ENCODE peak calls at places on chromosomes 2 and 18, in seven cellular contexts. One of them, this sample, is unnamed.

GRCh38 chr2:98234763-98235162 is 111.5 kb upstream of the CNGA3 start:
- DNase-seq in astrocyte: no peak
- DNase-seq in tibial artery: no peak
- DNase-seq in fibroblast of mammary gland: no peak
- DNase-seq in HCT116: no peak
- DNase-seq in CD8-positive, alpha-beta T cell: no peak
- DNase-seq in NB4: peak; percentile 15
- DNase-seq in this sample: no peak

GRCh38 chr2:217086038-217086522 is 226.2 kb upstream of the TNP1 start:
- DNase-seq in HCT116: no peak
- DNase-seq in CD8-positive, alpha-beta T cell: no peak
- DNase-seq in tibial artery: no peak
- DNase-seq in NB4: peak; percentile 91
- DNase-seq in fibroblast of mammary gland: peak; percentile 68
- DNase-seq in astrocyte: peak; percentile 89
- DNase-seq in this sample: no peak

GRCh38 chr2:218745559-218746469 is 35.2 kb downstream of the TTLL4 start:
- DNase-seq in HCT116: peak; percentile 12
- DNase-seq in fibroblast of mammary gland: no peak
- DNase-seq in astrocyte: peak; percentile 33
- DNase-seq in tibial artery: no peak
- DNase-seq in CD8-positive, alpha-beta T cell: no peak
- DNase-seq in NB4: no peak
- DNase-seq in this sample: no peak

GRCh38 chr2:98775146-98775988 is 44.4 kb upstream of the MGAT4A start:
- DNase-seq in NB4: no peak
- DNase-seq in fibroblast of mammary gland: no peak
- DNase-seq in HCT116: no peak
- DNase-seq in tibial artery: no peak
- DNase-seq in astrocyte: peak; percentile 23
- DNase-seq in CD8-positive, alpha-beta T cell: no peak
- DNase-seq in this sample: peak; percentile 4

GRCh38 chr18:55096261-55097026 is 137.2 kb upstream of the CCDC68 start:
- DNase-seq in fibroblast of mammary gland: peak; percentile 76
- DNase-seq in CD8-positive, alpha-beta T cell: no peak
- DNase-seq in tibial artery: peak; percentile 32
- DNase-seq in astrocyte: peak; percentile 71
- DNase-seq in NB4: peak; percentile 53
- DNase-seq in HCT116: peak; percentile 32
- DNase-seq in this sample: peak; percentile 79

GRCh38 chr2:211724933-211725332 is 813.7 kb downstream of the ERBB4 start:
- DNase-seq in tibial artery: no peak
- DNase-seq in CD8-positive, alpha-beta T cell: no peak
- DNase-seq in HCT116: no peak
- DNase-seq in astrocyte: no peak
- DNase-seq in fibroblast of mammary gland: no peak
- DNase-seq in NB4: no peak
- DNase-seq in this sample: no peak

GRCh38 chr18:12946549-12947354 is 1.1 kb upstream of the SEH1L start:
- DNase-seq in fibroblast of mammary gland: peak; percentile 83
- DNase-seq in CD8-positive, alpha-beta T cell: no peak
- DNase-seq in HCT116: peak; percentile 38
- DNase-seq in astrocyte: peak; percentile 88
- DNase-seq in NB4: peak; percentile 64
- DNase-seq in tibial artery: no peak
- DNase-seq in this sample: peak; percentile 86

GRCh38 chr2:70328921-70329561 is 27.2 kb upstream of the FAM136A start:
- DNase-seq in CD8-positive, alpha-beta T cell: no peak
- DNase-seq in fibroblast of mammary gland: no peak
- DNase-seq in tibial artery: no peak
- DNase-seq in HCT116: peak; percentile 96
- DNase-seq in astrocyte: peak; percentile 20
- DNase-seq in NB4: no peak
- DNase-seq in this sample: no peak

GRCh38 chr2:207513577-207514257 is 16.0 kb upstream of the CREB1 start:
- DNase-seq in HCT116: no peak
- DNase-seq in astrocyte: peak; percentile 99
- DNase-seq in tibial artery: no peak
- DNase-seq in CD8-positive, alpha-beta T cell: no peak
- DNase-seq in NB4: no peak
- DNase-seq in fibroblast of mammary gland: peak; percentile 98
- DNase-seq in this sample: no peak

GRCh38 chr2:45009303-45009927 is at the start of gene SIX2:
- DNase-seq in tibial artery: peak; percentile 95
- DNase-seq in fibroblast of mammary gland: peak; percentile 96
- DNase-seq in NB4: peak; percentile 90
- DNase-seq in CD8-positive, alpha-beta T cell: no peak
- DNase-seq in astrocyte: peak; percentile 83
- DNase-seq in HCT116: peak; percentile 85
- DNase-seq in this sample: peak; percentile 97

GRCh38 chr2:36698978-36699377 is 2.5 kb downstream of the VIT start:
- DNase-seq in fibroblast of mammary gland: peak; percentile 59
- DNase-seq in tibial artery: peak; percentile 72
- DNase-seq in CD8-positive, alpha-beta T cell: no peak
- DNase-seq in astrocyte: no peak
- DNase-seq in HCT116: no peak
- DNase-seq in NB4: peak; percentile 96
- DNase-seq in this sample: no peak

GRCh38 chr2:186543561-186544131 is 46.2 kb upstream of the ITGAV start:
- DNase-seq in fibroblast of mammary gland: peak; percentile 95
- DNase-seq in tibial artery: no peak
- DNase-seq in HCT116: no peak
- DNase-seq in NB4: no peak
- DNase-seq in CD8-positive, alpha-beta T cell: no peak
- DNase-seq in astrocyte: peak; percentile 95
- DNase-seq in this sample: peak; percentile 73

GRCh38 chr2:164621761-164622105 is 451 bp upstream of the GRB14 start:
- DNase-seq in CD8-positive, alpha-beta T cell: no peak
- DNase-seq in astrocyte: no peak
- DNase-seq in fibroblast of mammary gland: no peak
- DNase-seq in NB4: no peak
- DNase-seq in HCT116: no peak
- DNase-seq in tibial artery: no peak
- DNase-seq in this sample: no peak

GRCh38 chr2:26534865-26535662 is 57.1 kb upstream of the OTOF start:
- DNase-seq in tibial artery: no peak
- DNase-seq in CD8-positive, alpha-beta T cell: no peak
- DNase-seq in NB4: no peak
- DNase-seq in fibroblast of mammary gland: no peak
- DNase-seq in HCT116: no peak
- DNase-seq in astrocyte: no peak
- DNase-seq in this sample: no peak

GRCh38 chr18:47254341-47254939 is 3.0 kb upstream of the SKOR2 start:
- DNase-seq in astrocyte: peak; percentile 14
- DNase-seq in HCT116: no peak
- DNase-seq in CD8-positive, alpha-beta T cell: no peak
- DNase-seq in tibial artery: no peak
- DNase-seq in fibroblast of mammary gland: peak; percentile 47
- DNase-seq in NB4: peak; percentile 42
- DNase-seq in this sample: peak; percentile 73

GRCh38 chr2:43065036-43065435 is 161.4 kb downstream of the ZFP36L2 start:
- DNase-seq in astrocyte: no peak
- DNase-seq in NB4: no peak
- DNase-seq in CD8-positive, alpha-beta T cell: no peak
- DNase-seq in HCT116: no peak
- DNase-seq in fibroblast of mammary gland: no peak
- DNase-seq in tibial artery: no peak
- DNase-seq in this sample: no peak

GRCh38 chr18:5173216-5173615 is 23.8 kb downstream of the AKAIN1 start:
- DNase-seq in astrocyte: no peak
- DNase-seq in tibial artery: no peak
- DNase-seq in fibroblast of mammary gland: no peak
- DNase-seq in NB4: no peak
- DNase-seq in CD8-positive, alpha-beta T cell: no peak
- DNase-seq in HCT116: no peak
- DNase-seq in this sample: no peak

GRCh38 chr18:69067048-69067447 is 269.2 kb downstream of the CCDC102B start:
- DNase-seq in HCT116: no peak
- DNase-seq in tibial artery: no peak
- DNase-seq in CD8-positive, alpha-beta T cell: no peak
- DNase-seq in NB4: no peak
- DNase-seq in fibroblast of mammary gland: no peak
- DNase-seq in astrocyte: no peak
- DNase-seq in this sample: no peak

DNA sequence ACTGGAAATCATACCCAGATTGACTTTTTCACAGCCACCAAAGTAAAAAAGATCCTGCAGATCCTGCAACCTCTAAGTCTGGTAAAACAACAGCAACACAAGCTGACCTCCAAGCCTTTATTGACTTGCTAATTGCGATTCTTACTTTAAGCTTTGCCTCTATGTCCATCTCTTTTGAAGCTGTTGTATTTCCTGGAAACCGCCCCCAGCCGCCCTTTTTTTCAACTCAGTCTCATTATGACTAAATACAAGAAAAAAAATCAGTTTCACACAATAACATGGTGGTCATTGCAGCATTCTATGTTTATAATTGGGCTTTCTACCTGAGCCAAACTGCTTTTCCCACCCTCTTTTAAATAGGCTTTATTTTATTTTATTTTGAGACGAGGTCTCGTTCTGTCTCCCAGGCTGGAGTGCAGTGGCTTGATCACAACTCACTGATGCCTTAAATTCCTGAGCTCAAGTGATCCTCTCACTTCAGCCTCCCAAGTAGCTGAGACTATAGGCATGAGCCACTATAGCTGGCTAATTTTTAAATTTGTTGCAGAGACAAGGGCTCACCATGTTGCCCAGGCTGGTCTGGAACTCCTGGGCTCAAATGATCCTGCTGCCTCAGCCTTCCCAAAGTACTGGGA is 76.2 kb downstream of the MOGAT1 start:
- DNase-seq in tibial artery: no peak
- DNase-seq in fibroblast of mammary gland: no peak
- DNase-seq in NB4: no peak
- DNase-seq in HCT116: no peak
- DNase-seq in CD8-positive, alpha-beta T cell: no peak
- DNase-seq in astrocyte: no peak
- DNase-seq in this sample: no peak
- H3K4me3 ChIP-seq in tibial artery: no peak overlapping the region
- H3K4me3 ChIP-seq in fibroblast of mammary gland: no peak overlapping the region
- H3K4me3 ChIP-seq in NB4: no peak overlapping the region
- H3K4me3 ChIP-seq in HCT116: no peak overlapping the region
- H3K4me3 ChIP-seq in CD8-positive, alpha-beta T cell: no peak overlapping the region
- H3K4me3 ChIP-seq in astrocyte: no peak overlapping the region
- H3K4me3 ChIP-seq in this sample: no peak overlapping the region

DNA sequence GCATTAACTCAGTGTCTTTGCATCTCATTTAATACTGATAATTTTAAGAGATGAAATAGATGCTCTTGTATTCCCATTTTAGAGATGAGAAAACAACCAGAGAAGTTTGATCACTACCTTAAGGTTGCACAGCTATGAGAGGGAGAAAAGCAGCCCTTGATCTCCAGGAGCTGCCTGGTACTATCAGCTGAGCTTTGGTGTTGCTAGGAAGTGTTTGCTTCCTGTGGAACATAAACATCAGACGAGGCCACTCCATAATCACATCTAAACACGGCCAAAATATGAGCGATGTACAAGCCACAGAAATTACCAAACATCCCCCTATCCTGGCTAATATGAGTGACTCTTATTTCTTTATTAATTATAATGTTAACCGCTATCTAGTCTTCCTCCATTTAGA is 620 bp upstream of the WDFY1 start:
- DNase-seq in tibial artery: no peak
- DNase-seq in NB4: no peak
- DNase-seq in fibroblast of mammary gland: no peak
- DNase-seq in astrocyte: no peak
- DNase-seq in HCT116: no peak
- DNase-seq in CD8-positive, alpha-beta T cell: no peak
- DNase-seq in this sample: no peak
- H3K4me3 ChIP-seq in tibial artery: peak overlapping the region; percentile 100
- H3K4me3 ChIP-seq in NB4: peak overlapping the region; percentile 43
- H3K4me3 ChIP-seq in fibroblast of mammary gland: no peak overlapping the region
- H3K4me3 ChIP-seq in astrocyte: no peak overlapping the region
- H3K4me3 ChIP-seq in HCT116: peak overlapping the region; percentile 75
- H3K4me3 ChIP-seq in CD8-positive, alpha-beta T cell: peak overlapping the region; percentile 86
- H3K4me3 ChIP-seq in this sample: peak overlapping the region; percentile 97

GRCh38 chr2:20919301-20919800 is 96.5 kb upstream of the LDAH start:
- DNase-seq in fibroblast of mammary gland: no peak
- DNase-seq in CD8-positive, alpha-beta T cell: no peak
- DNase-seq in tibial artery: no peak
- DNase-seq in HCT116: no peak
- DNase-seq in NB4: no peak
- DNase-seq in astrocyte: no peak
- DNase-seq in this sample: no peak
- H3K4me3 ChIP-seq in fibroblast of mammary gland: no peak overlapping the region
- H3K4me3 ChIP-seq in CD8-positive, alpha-beta T cell: no peak overlapping the region
- H3K4me3 ChIP-seq in tibial artery: no peak overlapping the region
- H3K4me3 ChIP-seq in HCT116: no peak overlapping the region
- H3K4me3 ChIP-seq in NB4: no peak overlapping the region
- H3K4me3 ChIP-seq in astrocyte: no peak overlapping the region
- H3K4me3 ChIP-seq in this sample: no peak overlapping the region

DNA sequence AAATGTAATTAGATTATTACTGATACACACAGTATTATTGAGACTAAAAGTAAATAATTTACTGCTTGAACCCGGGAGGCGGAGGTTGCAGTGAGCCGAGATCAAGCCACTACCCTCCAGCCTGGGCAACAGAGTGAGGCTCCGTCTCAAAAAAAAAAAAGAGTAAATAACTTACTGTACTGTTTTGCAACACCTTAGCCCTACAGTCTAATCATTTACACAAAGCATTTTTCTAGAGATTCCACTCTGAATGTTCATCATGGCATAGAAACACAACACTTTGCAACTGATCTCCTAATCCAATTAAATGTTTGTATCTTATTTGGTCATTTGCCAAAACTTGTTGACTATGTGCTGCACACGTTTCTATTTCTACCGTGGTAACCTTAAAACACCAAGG is 23.4 kb upstream of the RMP24 start:
- DNase-seq in HCT116: no peak
- DNase-seq in astrocyte: no peak
- DNase-seq in fibroblast of mammary gland: no peak
- DNase-seq in CD8-positive, alpha-beta T cell: no peak
- DNase-seq in NB4: no peak
- DNase-seq in tibial artery: no peak
- DNase-seq in this sample: peak; percentile 27
- H3K4me3 ChIP-seq in HCT116: no peak overlapping the region
- H3K4me3 ChIP-seq in astrocyte: no peak overlapping the region
- H3K4me3 ChIP-seq in fibroblast of mammary gland: no peak overlapping the region
- H3K4me3 ChIP-seq in CD8-positive, alpha-beta T cell: no peak overlapping the region
- H3K4me3 ChIP-seq in NB4: no peak overlapping the region
- H3K4me3 ChIP-seq in tibial artery: no peak overlapping the region
- H3K4me3 ChIP-seq in this sample: no peak overlapping the region